ENCODE peak calls at places on chromosomes 7 and 10, in five cellular contexts. Y, B, N, O and K are unnamed samples.

GRCh38 chr7:45578467-45578866 is 4.3 kb downstream of the ADCY1 start:
- DNase-seq in Y (no peak), B (no peak), N (no peak), O (no peak), K (no peak)

GRCh38 chr10:114646426-114646825 is 11.6 kb downstream of the ABLIM1 start:
- DNase-seq in Y (no peak), B (no peak), N (no peak), O (no peak), K (no peak)

GRCh38 chr10:24869354-24870016 is 82.9 kb downstream of the PRTFDC1 start:
- DNase-seq in Y (no peak), B (no peak), N (no peak), O (no peak), K (no peak)

GRCh38 chr10:23253780-23254179 is 61.7 kb downstream of the PTF1A start:
- DNase-seq in Y (no peak), B (no peak), N (no peak), O (no peak), K (no peak)

GRCh38 chr10:5419466-5420094 is 7.2 kb downstream of the NET1 start:
- DNase-seq in Y (no peak), B (no peak), N (no peak), O (peak), K (no peak)

GRCh38 chr10:126124923-126125322 is 228.6 kb downstream of the FANK1 start:
- DNase-seq in Y (no peak), B (no peak), N (no peak), O (no peak), K (no peak)

GRCh38 chr7:124550036-124550435 is 215.6 kb downstream of the GPR37 start:
- DNase-seq in Y (no peak), B (no peak), N (no peak), O (peak), K (no peak)

GRCh38 chr10:115902596-115902995 is 370.4 kb downstream of the GFRA1 start:
- DNase-seq in Y (no peak), B (no peak), N (no peak), O (no peak), K (no peak)

GRCh38 chr7:149820622-149821190 is 17.5 kb upstream of the ZNF862 start:
- DNase-seq in Y (no peak), B (no peak), N (no peak), O (no peak), K (no peak)

GRCh38 chr10:59088912-59089573 is 87.4 kb upstream of the PHYHIPL start:
- DNase-seq in Y (no peak), B (no peak), N (no peak), O (no peak), K (no peak)

GRCh38 chr7:64758151-64758550 is 36.1 kb upstream of the ZNF138 start:
- DNase-seq in Y (no peak), B (no peak), N (no peak), O (no peak), K (no peak)

GRCh38 chr7:45240187-45240776 is 82.7 kb downstream of the RAMP3 start:
- DNase-seq in Y (no peak), B (no peak), N (no peak), O (no peak), K (no peak)

GRCh38 chr7:110407706-110408105 is 683.2 kb upstream of the LRRN3 start:
- DNase-seq in Y (no peak), B (no peak), N (no peak), O (peak), K (no peak)

GRCh38 chr7:35255417-35255798 is 1.5 kb upstream of the TBX20 start:
- DNase-seq in Y (no peak), B (no peak), N (no peak), O (no peak), K (no peak)

GRCh38 chr7:5594616-5595544 is 171.2 kb upstream of the TNRC18 start:
- DNase-seq in Y (peak), B (peak), N (no peak), O (peak), K (no peak)

GRCh38 chr7:22002731-22003130 is 57.0 kb upstream of the CDCA7L start:
- DNase-seq in Y (no peak), B (no peak), N (no peak), O (no peak), K (no peak)

GRCh38 chr10:107028249-107028648 is 136.3 kb downstream of the SORCS1 start:
- DNase-seq in Y (no peak), B (no peak), N (no peak), O (no peak), K (no peak)

GRCh38 chr10:86440874-86441838 is 74.6 kb upstream of the GRID1 start:
- DNase-seq in Y (no peak), B (no peak), N (no peak), O (peak), K (no peak)

GRCh38 chr7:75915416-75916156 is 631 bp downstream of the POR start:
- DNase-seq in Y (peak), B (peak), N (peak), O (peak), K (no peak)

GRCh38 chr7:159033956-159034938 is 110.4 kb downstream of the VIPR2 start:
- DNase-seq in Y (no peak), B (no peak), N (no peak), O (no peak), K (no peak)

GRCh38 chr7:48170506-48170905 is 752 bp upstream of the ABCA13 start:
- DNase-seq in Y (no peak), B (no peak), N (no peak), O (no peak), K (no peak)

GRCh38 chr7:74480861-74481417 is 27.2 kb downstream of the GTF2IRD1 start:
- DNase-seq in Y (peak), B (no peak), N (peak), O (peak), K (no peak)

GRCh38 chr10:117662126-117662525 is 119.6 kb downstream of the EMX2 start:
- DNase-seq in Y (no peak), B (no peak), N (no peak), O (no peak), K (no peak)

GRCh38 chr7:75639071-75639892 is 99.5 kb downstream of the HIP1 start:
- DNase-seq in Y (peak), B (peak), N (peak), O (peak), K (peak)

GRCh38 chr7:140003913-140004382 is 58.8 kb downstream of the PARP12 start:
- DNase-seq in Y (no peak), B (no peak), N (no peak), O (peak), K (no peak)

GRCh38 chr10:27659786-27660185 is 85.8 kb downstream of the MKX start:
- DNase-seq in Y (no peak), B (no peak), N (no peak), O (no peak), K (no peak)

GRCh38 chr7:77831481-77831880 is 32.9 kb downstream of the PHTF2 start:
- DNase-seq in Y (no peak), B (no peak), N (no peak), O (no peak), K (no peak)

GRCh38 chr10:29256019-29256418 is 32.9 kb upstream of the LYZL1 start:
- DNase-seq in Y (no peak), B (no peak), N (no peak), O (peak), K (no peak)

GRCh38 chr7:55589905-55590304 is 17.6 kb upstream of the VOPP1 start:
- DNase-seq in Y (no peak), B (no peak), N (no peak), O (no peak), K (no peak)

GRCh38 chr7:76225379-76225778 is 23.7 kb downstream of the SRRM3 start:
- DNase-seq in Y (peak), B (peak), N (no peak), O (peak), K (peak)

GRCh38 chr10:34333513-34333912 is 481.6 kb downstream of the PARD3 start:
- DNase-seq in Y (no peak), B (no peak), N (no peak), O (peak), K (no peak)

GRCh38 chr7:47581442-47581820 is 480 bp downstream of the TNS3 start:
- DNase-seq in Y (peak), B (no peak), N (no peak), O (no peak), K (no peak)

GRCh38 chr10:90321132-90321816 is 536.6 kb downstream of the HTR7 start:
- DNase-seq in Y (no peak), B (no peak), N (no peak), O (peak), K (no peak)

GRCh38 chr10:97633921-97634320 is 621 bp upstream of the MORN4 start:
- DNase-seq in Y (no peak), B (no peak), N (no peak), O (no peak), K (no peak)

DNA sequence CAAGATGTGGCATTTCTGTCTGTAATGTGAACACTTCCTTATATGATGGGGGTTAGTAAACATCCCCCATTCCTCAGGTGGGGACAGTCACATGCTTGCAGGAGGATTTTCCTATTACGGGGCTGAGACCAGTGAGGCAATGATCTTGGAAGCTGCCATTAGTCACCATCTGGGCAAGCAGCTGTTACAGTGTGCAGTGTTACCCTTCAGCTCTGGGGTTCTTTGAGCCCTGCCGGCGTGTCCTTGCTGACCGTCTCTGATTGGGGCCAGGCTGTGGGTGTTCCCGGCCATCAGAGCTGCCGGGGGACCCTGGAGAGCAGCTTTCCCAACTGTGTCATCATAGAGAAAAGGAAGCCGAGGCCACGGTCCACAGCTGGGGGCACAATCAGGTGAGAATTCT is 126.8 kb upstream of the FAM20C start:
- DNase-seq in Y (no peak), B (no peak), N (peak), O (peak), K (no peak)
- TF ChIP-seq CTCF in Y (no peak), B (no peak), N (no peak), O (no peak), K (no peak)

GRCh38 chr10:31321396-31321941 is 2.5 kb downstream of the ZEB1 start:
- DNase-seq in Y (no peak), B (no peak), N (no peak), O (peak), K (no peak)

GRCh38 chr10:31318854-31319601 is at the start of gene ZEB1:
- DNase-seq in Y (peak), B (peak), N (peak), O (peak), K (peak)

GRCh38 chr10:31320179-31320597 is 1.2 kb downstream of the ZEB1 start:
- DNase-seq in Y (peak), B (peak), N (peak), O (peak), K (peak)

GRCh38 chr10:31319602-31320178 is 674 bp downstream of the ZEB1 start:
- DNase-seq in Y (no peak), B (no peak), N (no peak), O (no peak), K (no peak)

DNA sequence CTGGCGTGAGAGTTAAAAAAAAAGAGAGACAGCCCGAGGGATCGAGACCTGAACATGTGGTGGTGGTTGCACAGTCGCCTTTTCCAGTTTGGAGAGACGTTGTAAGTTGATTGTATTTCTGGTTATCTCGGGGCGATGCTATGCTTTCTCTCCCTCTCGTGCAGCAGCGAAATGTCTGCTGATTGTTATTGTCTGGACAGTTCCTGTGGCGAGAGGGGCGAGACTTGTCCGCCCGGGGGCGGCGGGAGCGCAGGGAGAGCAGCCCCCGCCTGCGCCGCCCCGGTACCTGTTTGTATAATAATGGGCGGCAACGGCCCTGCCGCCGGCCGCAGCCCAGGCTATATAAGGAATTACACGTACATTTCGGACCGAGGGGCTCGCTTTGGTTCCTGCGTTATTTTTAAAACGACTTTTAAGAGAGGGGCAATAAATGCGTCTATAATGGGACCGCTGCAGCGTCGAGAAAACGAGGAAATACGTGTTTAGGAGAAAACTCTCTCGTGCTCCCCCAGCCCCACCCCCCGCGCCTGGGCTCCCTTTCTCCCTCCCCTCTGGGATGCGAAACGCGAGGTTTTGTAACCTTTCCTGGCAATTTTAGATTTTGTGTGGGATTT is 1.7 kb downstream of the ZEB1 start:
- DNase-seq in Y (peak), B (peak), N (peak), O (peak), K (peak)
- TF ChIP-seq CTCF in Y (peak), B (no peak), N (no peak), O (no peak), K (no peak)

DNA sequence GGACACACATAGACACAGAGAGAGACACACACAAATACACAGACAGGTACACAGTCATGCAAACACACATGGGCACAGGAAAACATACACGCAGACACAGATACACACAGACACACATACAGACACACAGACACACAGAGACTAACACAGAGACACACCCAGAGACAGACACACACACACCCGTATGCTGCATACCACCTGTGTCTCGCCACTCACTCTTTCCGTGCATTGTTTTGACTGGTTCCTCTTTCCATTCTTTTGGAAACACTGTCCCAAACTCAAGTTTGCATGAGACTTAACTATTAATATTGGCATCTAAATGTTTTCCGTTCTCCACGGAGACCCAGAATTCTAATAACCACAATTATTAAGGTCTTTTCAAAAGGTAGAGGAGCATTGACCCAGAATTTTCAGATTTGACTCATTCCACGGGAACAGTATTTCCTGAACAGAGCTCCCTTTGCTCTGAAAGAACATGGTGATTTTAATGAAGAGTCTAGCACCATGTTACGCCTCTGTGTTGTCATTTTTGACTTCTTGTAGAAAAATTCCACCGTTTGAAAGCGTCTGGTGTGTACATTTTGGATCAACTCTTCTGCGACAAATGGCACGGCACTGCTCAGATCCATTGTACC is 141.2 kb upstream of the RNF32 start:
- DNase-seq in Y (no peak), B (no peak), N (no peak), O (no peak), K (no peak)
- TF ChIP-seq CTCF in Y (no peak), B (no peak), N (no peak), O (no peak), K (no peak)

DNA sequence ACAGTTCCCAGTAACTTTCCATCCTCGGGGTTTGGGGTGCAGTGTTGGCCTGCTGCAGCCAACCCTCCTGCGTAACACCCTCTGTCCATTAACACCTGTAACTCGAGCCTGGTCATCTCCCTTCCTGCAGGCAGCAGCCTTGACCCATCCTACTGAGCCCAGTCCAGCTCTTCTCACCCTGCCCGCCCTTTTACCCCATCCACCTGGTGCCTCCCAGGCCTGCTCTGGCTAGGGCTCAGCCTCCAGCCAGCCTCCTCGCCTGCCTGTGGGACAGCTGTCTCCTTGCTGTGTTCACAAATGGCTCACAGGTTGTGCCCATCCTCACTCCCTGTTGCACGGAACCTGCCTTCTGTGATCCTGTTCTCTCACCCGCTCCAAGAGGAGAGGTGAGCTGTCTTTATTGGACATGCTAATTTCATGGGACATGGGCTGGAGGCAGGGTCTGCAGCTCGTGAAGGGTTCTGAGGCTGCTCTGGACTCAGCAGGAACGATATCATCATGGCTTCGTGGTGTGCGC is 277.2 kb upstream of the TCERG1L start:
- DNase-seq in Y (no peak), B (no peak), N (no peak), O (no peak), K (no peak)
- TF ChIP-seq CTCF in Y (no peak), B (no peak), N (no peak), O (no peak), K (no peak)

DNA sequence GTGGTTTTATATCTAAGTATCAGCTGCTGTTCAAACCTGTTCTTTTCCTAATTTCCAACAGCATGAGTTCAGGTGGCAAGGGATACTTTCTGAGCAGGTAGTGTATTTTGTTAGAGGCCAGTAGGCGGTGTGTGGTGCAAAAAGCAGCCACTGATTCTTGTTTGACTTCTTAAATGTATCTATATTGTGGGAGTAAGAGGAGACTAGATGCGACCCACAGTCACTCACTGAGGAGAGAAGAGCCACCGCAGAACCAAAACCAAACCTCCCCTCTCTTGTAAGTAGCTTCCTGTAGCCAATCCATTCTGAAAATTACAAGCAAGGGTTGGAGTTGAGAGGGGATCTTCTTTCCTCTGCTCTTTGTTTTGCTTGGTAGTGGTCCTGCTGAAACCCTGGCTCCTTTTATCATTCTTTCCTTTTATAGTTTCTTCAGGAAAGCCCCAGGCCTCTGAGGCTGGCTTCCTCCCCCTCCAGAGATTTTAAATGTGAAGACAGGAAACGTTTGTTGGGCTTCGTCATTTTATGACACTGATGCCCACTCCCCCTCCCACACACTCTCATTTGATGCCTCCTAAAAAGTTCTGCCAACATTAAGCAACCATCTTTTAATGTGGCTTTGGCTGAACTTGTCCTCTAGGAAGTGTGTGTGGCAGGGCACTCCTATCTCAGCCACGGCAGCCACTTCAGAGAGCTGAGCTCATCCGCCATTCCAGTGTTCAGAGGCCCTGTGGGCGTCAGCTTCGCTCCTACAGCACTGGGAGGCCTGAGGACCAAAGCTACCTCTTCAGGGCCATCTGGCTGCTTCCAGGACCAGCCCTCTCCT is 566.1 kb downstream of the SUGCT start:
- DNase-seq in Y (no peak), B (no peak), N (no peak), O (peak), K (no peak)
- TF ChIP-seq CTCF in Y (no peak), B (no peak), N (no peak), O (no peak), K (no peak)